ENCODE peak calls at places on chromosome 4, in four cellular contexts. Y is right atrium auricular region, A is ascending aorta, C is heart right ventricle. E is an unnamed sample.

GRCh38 chr4:99061048-99061447 is 27.5 kb downstream of the ADH5 start:
- DNase-seq in A (no peak), Y (no peak), C (no peak), E (no peak)

GRCh38 chr4:77451530-77451929 is 154.1 kb upstream of the CXCL13 start:
- DNase-seq in Y (no peak), C (no peak), A (no peak), E (no peak)

GRCh38 chr4:8279321-8280157 is 10.0 kb downstream of the HTRA3 start:
- DNase-seq in Y (no peak), A (no peak), C (no peak), E (no peak)

GRCh38 chr4:98929341-98930267 is 671 bp upstream of the EIF4E start:
- DNase-seq in C (peak; percentile 64), Y (peak; percentile 90), A (peak; percentile 79), E (peak; percentile 65)

GRCh38 chr4:55834086-55834795 is 14.7 kb downstream of the EXOC1L start:
- DNase-seq in A (no peak), C (no peak), Y (no peak), E (no peak)

GRCh38 chr4:20992002-20992401 is 291.7 kb downstream of the PACRGL start:
- DNase-seq in A (no peak), C (no peak), Y (no peak), E (no peak)

GRCh38 chr4:85448880-85449763 is 25.8 kb upstream of the ARHGAP24 start:
- DNase-seq in A (no peak), Y (no peak), C (no peak), E (no peak)

GRCh38 chr4:15836362-15836761 is 58.2 kb downstream of the CD38 start:
- DNase-seq in Y (no peak), A (no peak), C (no peak), E (no peak)

GRCh38 chr4:22408474-22408873 is 107.4 kb downstream of the ADGRA3 start:
- DNase-seq in A (no peak), Y (no peak), C (no peak), E (no peak)

GRCh38 chr4:83852085-83852451 is 316.2 kb downstream of the GPAT3 start:
- DNase-seq in C (no peak), Y (no peak), A (no peak), E (no peak)
- H3K4me1 ChIP-seq in C (no peaks in the 10 kb centered on the region), Y (no peaks in the 10 kb centered on the region), A (no peaks in the 10 kb centered on the region), E (no peaks in the 10 kb centered on the region)

GRCh38 chr4:4985844-4986243 is 33.4 kb downstream of the CYTL1 start:
- DNase-seq in C (no peak), Y (no peak), A (no peak), E (no peak)
- TF ChIP-seq CTCF in C (no peak), Y (peak; percentile 27), A (no peak), E (no peak)

DNA sequence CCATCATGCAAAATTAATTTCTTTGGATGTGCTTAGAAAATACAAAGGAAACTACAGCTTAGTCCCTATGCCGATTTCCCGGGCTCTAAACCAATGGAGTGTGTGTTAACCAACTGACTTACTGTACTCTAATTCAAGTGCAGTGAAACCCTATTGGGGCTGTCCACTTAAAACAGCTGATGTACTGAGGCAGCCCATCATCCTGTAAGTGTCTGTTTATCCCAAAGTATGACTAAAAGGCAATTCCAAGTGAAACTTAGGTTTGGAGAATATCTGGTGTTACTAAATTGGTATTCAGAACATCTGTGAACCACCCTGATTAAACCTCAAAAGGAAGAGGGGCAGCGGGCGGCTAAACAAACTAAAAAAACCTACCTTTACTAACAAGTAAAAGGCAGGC is 79.7 kb downstream of the GATB start:
- DNase-seq in C (no peak), A (no peak), Y (no peak), E (no peak)
- H3K4me3 ChIP-seq in C (no peak overlapping the region), A (no peak overlapping the region), Y (no peak overlapping the region), E (no peak overlapping the region)

GRCh38 chr4:143386812-143387211 is 50.1 kb downstream of the GAB1 start:
- DNase-seq in C (no peak), Y (no peak), A (no peak), E (no peak)
- H3K4me1 ChIP-seq in C (peaks cover 57% of the 10 kb centered on the region), Y (peaks cover 93% of the 10 kb centered on the region), A (peaks cover 52% of the 10 kb centered on the region), E (peaks cover 53% of the 10 kb centered on the region)

GRCh38 chr4:179867300-179867878 is 2375.8 kb upstream of the TENM3 start:
- DNase-seq in Y (no peak), C (peak; percentile 5), A (no peak), E (peak; percentile 34)
- TF ChIP-seq CTCF in Y (peak; percentile 41), C (no peak), A (no peak), E (no peak)

GRCh38 chr4:338759-339097 is 1.1 kb downstream of the ZNF141 start:
- DNase-seq in C (peak; percentile 6), A (no peak), Y (no peak), E (no peak)
- H3K4me3 ChIP-seq in C (peak overlapping the region; percentile 97), A (peak overlapping the region; percentile 84), Y (peak overlapping the region; percentile 98), E (peak overlapping the region; percentile 82)

GRCh38 chr4:1873776-1874175 is 2.6 kb downstream of the NSD2 start:
- DNase-seq in A (no peak), C (no peak), Y (no peak), E (peak; percentile 46)

GRCh38 chr4:1871471-1872021 is 353 bp downstream of the NSD2 start:
- DNase-seq in C (peak; percentile 16), Y (no peak), A (no peak), E (no peak)

GRCh38 chr4:1873291-1873690 is 2.1 kb downstream of the NSD2 start:
- DNase-seq in Y (no peak), C (no peak), A (no peak), E (no peak)

GRCh38 chr4:1872918-1873269 is 1.7 kb downstream of the NSD2 start:
- DNase-seq in Y (no peak), A (no peak), C (no peak), E (no peak)

GRCh38 chr4:1874207-1874606 is 3.0 kb downstream of the NSD2 start:
- DNase-seq in C (no peak), Y (no peak), A (no peak), E (no peak)
- H3K4me1 ChIP-seq in C (peaks cover 5% of the 10 kb centered on the region), Y (peaks cover 15% of the 10 kb centered on the region), A (peaks cover 4% of the 10 kb centered on the region), E (peaks cover 2% of the 10 kb centered on the region)

DNA sequence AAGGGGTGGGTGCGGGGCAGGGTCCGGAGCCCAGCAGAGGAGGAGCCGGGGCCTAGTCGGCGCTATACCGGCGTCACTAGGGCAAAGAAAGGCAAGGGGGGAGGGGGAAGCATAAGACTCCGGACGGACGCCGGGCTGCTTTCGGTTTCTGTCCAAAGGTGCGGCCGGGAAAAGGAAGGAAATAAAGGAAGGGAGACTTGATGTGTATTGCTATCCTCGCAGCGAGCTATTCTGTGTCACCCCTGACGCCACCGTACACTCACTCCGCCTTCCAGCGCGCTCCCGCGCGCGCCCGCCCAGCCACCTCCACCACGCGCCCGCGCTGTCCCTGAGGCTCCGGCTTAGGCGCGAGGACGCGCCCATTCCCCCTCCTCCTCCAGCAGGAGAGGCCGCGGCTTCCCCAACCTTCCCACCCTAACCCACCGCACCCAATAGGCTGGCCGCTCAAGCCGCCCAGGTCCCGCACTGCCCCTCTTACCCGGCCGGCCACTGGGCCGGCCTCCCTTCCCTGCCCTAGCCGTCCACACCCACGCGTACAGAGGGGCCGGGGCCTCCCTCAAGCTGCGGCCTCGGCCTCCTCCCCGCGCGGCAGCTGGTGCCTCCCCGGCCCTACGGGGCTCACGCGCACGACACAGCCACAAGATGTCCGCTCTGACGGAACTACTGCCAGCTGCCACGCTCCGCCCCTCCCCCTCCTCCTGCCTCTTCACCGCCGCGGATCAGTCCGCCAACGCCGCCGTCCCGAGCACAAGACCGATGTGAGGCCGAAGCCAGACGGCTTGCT is at the start of gene UBE2D3:
- DNase-seq in A (peak; percentile 67), C (peak; percentile 95), Y (peak; percentile 96), E (peak; percentile 92)
- TF ChIP-seq CTCF in A (no peak), C (no peak), Y (peak; percentile 41), E (no peak)

E was measured in lung.